ENCODE peak calls at places on chromosomes 11 and 22, in eight cellular contexts. F is tibial nerve, W is aorta, R is lower lobe of right lung, E is cardiac muscle cell, C is pancreas, K is BE2C, Z is stomach. Q is an unnamed sample.

GRCh38 chr11:68503792-68504191 is 43.2 kb downstream of the PPP6R3 start:
- DNase-seq in F (no peak), W (no peak), R (peak; percentile 79), E (no peak), C (no peak), K (no peak), Z (no peak), Q (no peak)

GRCh38 chr11:35029979-35030378 is 109.0 kb upstream of the CD44 start:
- DNase-seq in F (no peak), W (no peak), R (no peak), E (no peak), C (no peak), K (no peak), Z (no peak), Q (no peak)

GRCh38 chr11:67079065-67079464 is 22.4 kb downstream of the RHOD start:
- DNase-seq in F (no peak), W (no peak), R (no peak), E (no peak), C (no peak), K (no peak), Z (no peak), Q (no peak)

GRCh38 chr11:27716850-27717249 is 16.6 kb upstream of the BDNF start:
- DNase-seq in F (no peak), W (no peak), R (no peak), E (no peak), C (no peak), K (no peak), Z (no peak), Q (no peak)

GRCh38 chr11:7281083-7281482 is 29.4 kb downstream of the SYT9 start:
- DNase-seq in F (no peak), W (no peak), R (no peak), E (no peak), C (no peak), K (no peak), Z (no peak), Q (no peak)

GRCh38 chr11:63951779-63952536 is 13.2 kb downstream of the NAA40 start:
- DNase-seq in F (no peak), W (no peak), R (no peak), E (no peak), C (no peak), K (no peak), Z (no peak), Q (no peak)

GRCh38 chr11:63614136-63614664 is at the start of gene PLAAT3:
- DNase-seq in F (peak; percentile 64), W (peak; percentile 84), R (peak; percentile 93), E (peak; percentile 73), C (peak; percentile 78), K (peak; percentile 52), Z (peak; percentile 85), Q (peak; percentile 87)

GRCh38 chr11:60993611-60994010 is 22.1 kb downstream of the CD6 start:
- DNase-seq in F (no peak), W (no peak), R (no peak), E (no peak), C (no peak), K (no peak), Z (no peak), Q (no peak)

GRCh38 chr11:133823211-133823610 is 22.1 kb downstream of the SPATA19 start:
- DNase-seq in F (no peak), W (no peak), R (no peak), E (no peak), C (no peak), K (no peak), Z (no peak), Q (no peak)
- H3K9me3 ChIP-seq in F (no peaks in the 10 kb centered on the region), W (no peaks in the 10 kb centered on the region), R (no peaks in the 10 kb centered on the region), E (no peaks in the 10 kb centered on the region), C (no peaks in the 10 kb centered on the region), K (no peaks in the 10 kb centered on the region), Z (no peaks in the 10 kb centered on the region), Q (no peaks in the 10 kb centered on the region)

DNA sequence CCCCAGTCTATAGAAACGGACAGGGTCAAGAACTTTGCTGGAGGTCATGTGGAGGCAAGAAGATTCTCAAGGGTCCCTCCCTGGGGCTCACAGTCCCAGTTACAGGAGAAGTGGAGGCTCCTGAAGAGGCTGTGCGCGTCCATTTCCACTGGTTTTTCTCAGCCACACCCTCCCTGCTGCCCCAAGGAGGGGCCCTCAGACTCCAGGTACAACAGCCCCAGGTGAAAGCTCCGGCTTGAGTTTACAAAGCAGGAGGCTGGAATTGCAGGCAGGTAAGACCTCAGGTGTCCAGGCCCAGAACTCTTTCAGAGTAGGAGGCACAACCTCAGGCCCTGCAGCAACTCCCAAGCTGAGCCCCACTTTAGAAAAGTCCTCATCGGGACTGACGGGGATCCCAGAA is 3.1 kb downstream of the SHANK2 start:
- DNase-seq in F (no peak), W (no peak), R (no peak), E (no peak), C (no peak), K (no peak), Z (peak; percentile 25), Q (peak; percentile 24)
- H3K4me3 ChIP-seq in F (no peak overlapping the region), W (no peak overlapping the region), R (no peak overlapping the region), E (no peak overlapping the region), C (no peak overlapping the region), K (no peak overlapping the region), Z (no peak overlapping the region), Q (no peak overlapping the region)

DNA sequence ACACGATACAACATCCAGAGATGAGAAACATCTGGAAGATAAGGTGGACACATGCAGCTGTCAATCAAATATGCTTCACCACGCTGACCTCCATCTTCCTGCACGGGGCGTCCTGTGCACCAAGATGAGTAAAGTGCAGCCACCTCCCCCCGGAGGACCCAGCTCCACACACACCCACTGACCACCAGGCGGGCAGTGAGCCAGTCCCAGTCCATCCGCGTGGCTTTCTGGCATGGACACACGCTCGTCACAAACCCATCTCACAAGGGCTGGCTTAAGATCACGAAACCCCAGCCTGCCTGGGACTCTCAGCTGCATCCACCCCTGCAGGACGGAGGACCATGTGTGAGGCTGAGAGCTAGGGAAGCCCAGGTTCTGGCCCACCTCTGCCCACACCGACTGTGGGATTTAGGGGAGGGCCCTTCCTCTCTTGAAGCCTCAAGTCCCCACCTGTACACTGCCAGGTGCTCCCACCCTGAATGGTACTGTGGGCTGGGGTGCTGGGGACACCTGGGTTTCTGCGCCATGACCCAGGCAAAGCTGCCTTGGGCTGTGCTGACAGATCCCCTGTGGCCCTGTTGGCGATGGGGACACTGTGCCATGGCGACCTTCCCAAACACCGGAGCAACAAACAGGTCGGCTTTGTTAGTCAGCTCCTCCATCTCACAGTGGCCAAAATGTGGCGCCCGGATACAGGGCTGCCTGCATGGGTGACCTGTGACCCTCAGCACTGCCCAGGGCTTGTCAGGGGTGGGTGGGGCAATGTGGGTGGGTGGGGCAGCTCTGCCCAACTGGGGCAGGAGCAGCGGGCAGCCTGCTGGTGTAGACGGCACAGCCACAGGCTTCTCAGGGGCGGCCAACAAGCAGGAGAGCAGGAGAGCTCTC is 629.0 kb downstream of the TBC1D22A start:
- DNase-seq in F (no peak), W (peak; percentile 34), R (no peak), E (no peak), C (no peak), K (no peak), Z (no peak), Q (peak; percentile 57)
- H3K9me3 ChIP-seq in F (no peaks in the 10 kb centered on the region), W (no peaks in the 10 kb centered on the region), R (no peaks in the 10 kb centered on the region), E (no peaks in the 10 kb centered on the region), C (no peaks in the 10 kb centered on the region), K (no peaks in the 10 kb centered on the region), Z (no peaks in the 10 kb centered on the region), Q (no peaks in the 10 kb centered on the region)

GRCh38 chr11:57322881-57323467 is 1.8 kb downstream of the TNKS1BP1 start:
- DNase-seq in F (no peak), W (peak; percentile 45), R (no peak), E (no peak), C (no peak), K (no peak), Z (no peak), Q (peak; percentile 60)
- H3K4me3 ChIP-seq in F (no peak overlapping the region), W (no peak overlapping the region), R (peak overlapping the region; percentile 74), E (peak overlapping the region; percentile 64), C (peak overlapping the region; percentile 75), K (peak overlapping the region; percentile 73), Z (peak overlapping the region; percentile 86), Q (peak overlapping the region; percentile 90)

GRCh38 chr11:70669281-70669680 is 271.0 kb downstream of the CTTN start:
- DNase-seq in F (no peak), W (no peak), R (no peak), E (no peak), C (no peak), K (no peak), Z (no peak), Q (no peak)

GRCh38 chr11:70667767-70668166 is 269.4 kb downstream of the CTTN start:
- DNase-seq in F (no peak), W (no peak), R (no peak), E (no peak), C (no peak), K (no peak), Z (no peak), Q (no peak)

GRCh38 chr11:70670684-70671034 is 272.3 kb downstream of the CTTN start:
- DNase-seq in F (no peak), W (no peak), R (no peak), E (no peak), C (no peak), K (no peak), Z (no peak), Q (no peak)

GRCh38 chr11:70669871-70670683 is 271.7 kb downstream of the CTTN start:
- DNase-seq in F (no peak), W (no peak), R (peak; percentile 9), E (no peak), C (no peak), K (peak; percentile 64), Z (no peak), Q (no peak)

GRCh38 chr11:70668204-70669202 is 270.2 kb downstream of the CTTN start:
- DNase-seq in F (no peak), W (no peak), R (peak; percentile 36), E (no peak), C (no peak), K (no peak), Z (no peak), Q (no peak)
- H3K9me3 ChIP-seq in F (no peaks in the 10 kb centered on the region), W (no peaks in the 10 kb centered on the region), R (no peaks in the 10 kb centered on the region), E (no peaks in the 10 kb centered on the region), C (no peaks in the 10 kb centered on the region), K (no peaks in the 10 kb centered on the region), Z (no peaks in the 10 kb centered on the region), Q (no peaks in the 10 kb centered on the region)

GRCh38 chr22:38192475-38192863 is 9.3 kb upstream of the MAFF start:
- DNase-seq in F (no peak), W (no peak), R (no peak), E (no peak), C (no peak), K (no peak), Z (no peak), Q (no peak)
- H3K4me3 ChIP-seq in F (no peak overlapping the region), W (no peak overlapping the region), R (no peak overlapping the region), E (no peak overlapping the region), C (no peak overlapping the region), K (no peak overlapping the region), Z (no peak overlapping the region), Q (no peak overlapping the region)